ENCODE peak calls at places on chromosomes 7 and 10, in five cellular contexts. I is GM12878, J is H1, C is A549, Y is K562. R is an unnamed sample.

GRCh38 chr7:91264924-91265681 is 870 bp downstream of the FZD1 start:
- DNase-seq in I (no peak), J (no peak), C (peak), Y (no peak), R (no peak)

GRCh38 chr10:78901694-78902093 is 167.1 kb upstream of the ZMIZ1 start:
- DNase-seq in I (no peak), J (no peak), C (no peak), Y (no peak), R (no peak)

GRCh38 chr7:85447004-85447403 is 260.1 kb upstream of the SEMA3D start:
- DNase-seq in I (no peak), J (no peak), C (no peak), Y (no peak), R (no peak)

GRCh38 chr7:41711283-41712064 is 8.6 kb upstream of the INHBA start:
- DNase-seq in I (no peak), J (no peak), C (peak), Y (peak), R (peak)

GRCh38 chr7:148121426-148121825 is 469.1 kb upstream of the C7orf33 start:
- DNase-seq in I (no peak), J (no peak), C (no peak), Y (no peak), R (no peak)

GRCh38 chr7:157495594-157495993 is 158.8 kb downstream of the DNAJB6 start:
- DNase-seq in I (peak), J (no peak), C (no peak), Y (no peak), R (no peak)

GRCh38 chr10:84108797-84109196 is 30.5 kb upstream of the GHITM start:
- DNase-seq in I (no peak), J (no peak), C (no peak), Y (no peak), R (no peak)

GRCh38 chr10:27242951-27243551 is 2.5 kb upstream of the ACBD5 start:
- DNase-seq in I (peak), J (no peak), C (peak), Y (no peak), R (peak)

GRCh38 chr10:74071151-74071550 is 73.2 kb downstream of the VCL start:
- DNase-seq in I (no peak), J (no peak), C (no peak), Y (no peak), R (no peak)

GRCh38 chr10:46555713-46556514 is 544 bp downstream of the GPRIN2 start:
- DNase-seq in I (no peak), J (peak), C (peak), Y (no peak), R (no peak)

GRCh38 chr7:13990319-13990983 is 985 bp upstream of the ETV1 start:
- DNase-seq in I (no peak), J (no peak), C (peak), Y (no peak), R (peak)

GRCh38 chr7:73831656-73832579 is 1.1 kb downstream of the CLDN4 start:
- DNase-seq in I (no peak), J (no peak), C (no peak), Y (no peak), R (peak)

GRCh38 chr7:18354108-18354507 is 141.4 kb upstream of the HDAC9 start:
- DNase-seq in I (no peak), J (no peak), C (no peak), Y (no peak), R (no peak)
- TF ChIP-seq KDM1A in I (no peak), J (no peak), C (no peak), Y (no peak), R (no peak)

DNA sequence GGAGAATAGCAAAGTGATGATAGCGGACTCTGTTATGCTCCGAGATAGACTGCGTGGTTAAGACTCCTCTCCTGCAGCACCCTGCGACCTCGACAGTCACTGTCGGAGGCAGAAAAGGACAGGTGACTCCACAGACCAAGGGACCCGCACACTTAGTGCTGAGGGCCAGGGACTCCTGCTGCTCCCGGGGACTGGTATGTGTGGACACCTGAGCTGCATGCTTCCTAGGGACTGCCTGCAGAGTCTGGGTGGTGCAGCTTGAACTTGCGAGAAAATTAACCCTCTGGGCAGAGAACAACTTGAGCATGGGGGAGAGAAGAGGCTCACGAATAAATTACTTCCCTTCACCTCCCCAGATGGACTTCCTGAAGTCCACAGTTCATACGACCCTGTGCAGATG is 407.0 kb upstream of the PFKP start:
- DNase-seq in I (no peak), J (no peak), C (no peak), Y (no peak), R (no peak)
- TF ChIP-seq KDM1A in I (no peak), J (no peak), C (no peak), Y (no peak), R (no peak)

DNA sequence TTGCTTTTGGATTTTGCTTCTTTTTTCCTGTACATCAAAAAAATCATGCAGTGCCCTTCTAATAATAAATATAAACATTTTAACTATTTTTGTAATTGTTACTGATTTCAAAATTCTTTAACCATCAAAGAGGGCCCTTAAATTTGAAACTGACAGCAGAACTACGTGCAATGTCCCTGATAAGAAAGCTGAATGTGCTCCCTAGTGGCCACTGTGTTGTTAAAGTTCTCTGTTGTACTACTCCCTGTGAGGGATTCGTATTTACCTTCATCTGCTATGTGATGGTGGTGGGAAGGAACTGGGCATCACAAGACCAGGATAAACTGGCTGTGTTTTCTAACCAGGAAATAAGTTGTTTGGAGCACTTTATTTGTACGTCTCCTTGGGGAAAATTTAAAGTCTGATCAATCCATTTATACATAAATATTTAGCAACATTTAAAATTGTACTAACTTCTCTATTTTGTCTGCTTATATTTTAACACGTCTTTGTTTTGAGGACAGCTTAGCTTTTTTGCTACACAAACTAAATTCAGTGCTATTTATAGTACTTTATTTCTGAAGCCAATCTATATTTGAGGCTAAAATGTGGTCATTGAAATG is 322.4 kb downstream of the HGF start:
- DNase-seq in I (no peak), J (no peak), C (peak), Y (no peak), R (peak)
- TF ChIP-seq KDM1A in I (no peak), J (no peak), C (no peak), Y (no peak), R (no peak)

GRCh38 chr7:131830681-131831080 is 274.3 kb upstream of the PODXL start:
- DNase-seq in I (no peak), J (no peak), C (no peak), Y (no peak), R (no peak)
- TF ChIP-seq KDM1A in I (no peak), J (no peak), C (no peak), Y (no peak), R (no peak)